ENCODE peak calls at places on chromosome 19, in five cellular contexts. F, I, N, J and G are unnamed samples.
A peak's percentile ranks its signal among the peaks of the same experiment; 100 is the strongest.

GRCh38 chr19:33804021-33804799 is 7.5 kb downstream of the KCTD15 start:
- DNase-seq in N (peak; percentile 94), J (no peak), I (no peak), F (no peak), G (no peak)

GRCh38 chr19:34366670-34367423 is 1.9 kb downstream of the GPI start:
- DNase-seq in N (no peak), I (no peak), F (no peak), J (no peak), G (no peak)

GRCh38 chr19:18167975-18168645 is 5.5 kb upstream of the IFI30 start:
- DNase-seq in J (no peak), F (peak; percentile 67), I (no peak), N (peak; percentile 61), G (peak; percentile 89)

GRCh38 chr19:54094601-54095000 is 6.0 kb downstream of the OSCAR start:
- DNase-seq in F (no peak), I (no peak), J (no peak), N (no peak), G (no peak)

GRCh38 chr19:30525383-30525782 is 153.2 kb downstream of the ZNF536 start:
- DNase-seq in I (no peak), J (no peak), F (no peak), N (no peak), G (no peak)

GRCh38 chr19:45395524-45396388 is 9.1 kb downstream of the PPP1R13L start:
- DNase-seq in I (no peak), N (no peak), J (no peak), F (peak; percentile 66), G (no peak)

GRCh38 chr19:44346556-44346955 is 9.9 kb downstream of the ZNF112 start:
- DNase-seq in F (no peak), I (no peak), J (no peak), N (no peak), G (no peak)

GRCh38 chr19:56245062-56245740 is 27.3 kb upstream of the EDDM13 start:
- DNase-seq in J (no peak), F (no peak), I (no peak), N (no peak), G (no peak)

GRCh38 chr19:19445911-19446361 is 40.5 kb downstream of the GATAD2A start:
- DNase-seq in F (no peak), N (no peak), I (no peak), J (no peak), G (peak; percentile 59)

GRCh38 chr19:16376241-16376640 is 51.6 kb downstream of the KLF2 start:
- DNase-seq in F (no peak), I (no peak), N (no peak), J (no peak), G (peak; percentile 74)
- H3K4me1 ChIP-seq in F (no peaks in the 10 kb centered on the region), I (peaks cover 26% of the 10 kb centered on the region), N (peaks cover 24% of the 10 kb centered on the region), J (no peaks in the 10 kb centered on the region), G (peaks cover 46% of the 10 kb centered on the region)

DNA sequence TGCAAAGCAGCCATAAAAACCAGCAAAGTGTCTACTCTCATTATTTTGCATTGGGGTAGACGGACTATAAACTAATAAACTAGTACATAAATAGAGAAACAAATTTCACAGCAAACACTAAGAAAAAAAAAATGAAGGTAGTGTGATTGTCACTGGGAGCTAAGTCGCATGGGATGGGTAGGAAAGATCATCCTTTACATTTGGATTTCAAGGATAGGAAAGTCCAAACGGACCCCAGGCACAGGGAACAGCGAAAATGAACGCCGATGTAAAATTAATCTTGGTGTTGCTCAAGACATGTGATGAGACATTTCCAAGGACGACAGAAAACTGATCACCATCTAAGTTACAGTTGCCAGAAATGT is 690 bp upstream of the SGTA start:
- DNase-seq in I (no peak), N (no peak), F (no peak), J (no peak), G (no peak)
- H3K4me1 ChIP-seq in I (peaks cover 63% of the 10 kb centered on the region), N (peaks cover 52% of the 10 kb centered on the region), F (peaks cover 7% of the 10 kb centered on the region), J (peaks cover 42% of the 10 kb centered on the region), G (peaks cover 66% of the 10 kb centered on the region)

DNA sequence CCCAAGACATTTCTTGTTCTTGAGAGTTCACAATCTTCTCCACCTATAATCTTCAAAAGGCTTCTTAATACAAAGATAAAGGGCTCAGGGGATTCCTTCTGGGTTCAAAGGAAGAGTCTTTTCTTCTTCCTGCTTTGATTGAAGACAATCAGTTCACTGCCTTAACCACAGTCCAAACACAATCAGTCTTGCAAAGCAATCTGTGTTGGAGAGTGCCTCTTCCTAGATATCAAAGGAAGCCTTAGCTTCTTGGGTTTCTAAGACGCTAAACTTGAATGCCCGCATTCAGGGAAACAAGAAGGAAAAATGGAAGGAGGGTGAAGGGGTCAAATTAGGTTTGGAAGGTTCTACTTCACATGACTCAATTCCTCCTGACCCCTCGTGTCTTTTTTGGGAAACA is 27.2 kb downstream of the RANBP3 start:
- DNase-seq in F (peak; percentile 69), N (no peak), I (no peak), J (no peak), G (no peak)
- H3K4me1 ChIP-seq in F (peaks cover 81% of the 10 kb centered on the region), N (peaks cover 94% of the 10 kb centered on the region), I (peaks cover 68% of the 10 kb centered on the region), J (no peaks in the 10 kb centered on the region), G (peaks cover 100% of the 10 kb centered on the region)

GRCh38 chr19:16460454-16460853 is 11.3 kb downstream of the EPS15L1 start:
- DNase-seq in N (no peak), I (no peak), F (no peak), J (no peak), G (no peak)
- H3K4me1 ChIP-seq in N (peaks cover 51% of the 10 kb centered on the region), I (peaks cover 54% of the 10 kb centered on the region), F (peaks cover 13% of the 10 kb centered on the region), J (peaks cover 43% of the 10 kb centered on the region), G (peaks cover 27% of the 10 kb centered on the region)

GRCh38 chr19:10353793-10354391 is 14.5 kb upstream of the ICAM3 start:
- DNase-seq in J (peak; percentile 32), I (no peak), F (peak; percentile 95), N (peak; percentile 14), G (no peak)

GRCh38 chr19:10356431-10356830 is 17.0 kb upstream of the ICAM3 start:
- DNase-seq in I (no peak), N (no peak), F (no peak), J (no peak), G (no peak)

DNA sequence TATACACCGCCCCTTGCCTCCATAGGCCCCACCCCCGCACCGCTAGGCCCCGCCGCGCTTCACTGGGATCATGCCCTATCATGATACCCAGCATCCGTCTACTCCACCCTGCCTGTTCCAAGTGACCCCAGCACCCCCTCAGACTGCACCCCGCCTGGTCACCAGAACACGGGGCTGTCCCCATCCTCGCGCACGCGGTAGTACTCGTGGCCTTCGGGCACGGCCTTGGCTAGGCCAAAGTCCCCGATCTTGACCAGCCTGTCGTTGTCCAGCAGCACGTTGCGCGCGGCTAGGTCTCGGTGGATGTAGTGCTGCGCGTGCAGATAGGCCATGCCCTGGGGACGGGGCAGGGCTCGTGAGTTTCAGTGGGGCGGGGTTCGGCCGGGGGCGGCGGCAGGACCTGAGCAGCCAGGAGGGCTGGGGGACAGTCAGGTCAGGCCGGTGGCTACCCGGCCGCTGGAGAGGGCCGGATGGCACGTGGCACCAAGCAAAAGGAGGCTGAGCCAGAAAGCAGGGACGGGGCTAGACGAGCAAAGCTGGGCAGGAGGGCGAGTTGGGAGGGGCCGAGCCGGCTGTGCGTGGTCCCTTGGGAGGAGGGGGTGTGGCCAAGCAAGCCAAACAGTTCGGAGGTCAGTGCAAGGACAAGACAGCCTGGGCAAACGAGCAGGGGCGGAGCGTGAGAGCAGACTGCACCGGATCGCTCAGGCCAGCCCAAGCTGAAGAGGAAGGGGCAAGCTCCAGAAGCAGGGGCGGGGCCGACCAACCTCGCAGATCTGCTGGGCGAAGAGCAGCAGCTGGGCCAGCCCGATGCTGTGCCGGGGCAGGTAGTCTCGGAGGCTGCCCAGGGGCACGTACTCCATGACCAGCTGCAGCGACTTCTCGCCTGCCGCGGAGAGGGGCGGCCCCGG is 13.6 kb upstream of the ICAM3 start:
- DNase-seq in I (no peak), J (no peak), N (no peak), F (peak; percentile 95), G (no peak)
- H3K4me1 ChIP-seq in I (peaks cover 3% of the 10 kb centered on the region), J (no peaks in the 10 kb centered on the region), N (no peaks in the 10 kb centered on the region), F (peaks cover 10% of the 10 kb centered on the region), G (no peaks in the 10 kb centered on the region)

GRCh38 chr19:10418281-10419199 is 1.8 kb upstream of the PDE4A start:
- DNase-seq in F (peak; percentile 68), N (no peak), J (no peak), I (no peak), G (no peak)
- H3K4me1 ChIP-seq in F (peaks cover 13% of the 10 kb centered on the region), N (peaks cover 42% of the 10 kb centered on the region), J (peaks cover 65% of the 10 kb centered on the region), I (peaks cover 57% of the 10 kb centered on the region), G (peaks cover 60% of the 10 kb centered on the region)

GRCh38 chr19:10420444-10421239 is at the start of gene PDE4A:
- DNase-seq in N (no peak), F (peak; percentile 70), J (no peak), I (no peak), G (peak; percentile 89)

GRCh38 chr19:10417598-10418280 is 2.6 kb upstream of the PDE4A start:
- DNase-seq in F (peak; percentile 78), N (no peak), I (no peak), J (no peak), G (no peak)

GRCh38 chr19:10421240-10421948 is 1.1 kb downstream of the PDE4A start:
- DNase-seq in F (no peak), N (no peak), J (no peak), I (no peak), G (no peak)

GRCh38 chr19:10419646-10420443 is 493 bp upstream of the PDE4A start:
- DNase-seq in J (peak; percentile 84), N (no peak), I (no peak), F (peak; percentile 95), G (no peak)

GRCh38 chr19:10419200-10419645 is 1.1 kb upstream of the PDE4A start:
- DNase-seq in N (no peak), J (no peak), F (peak; percentile 62), I (no peak), G (no peak)
- H3K4me1 ChIP-seq in N (peaks cover 49% of the 10 kb centered on the region), J (peaks cover 72% of the 10 kb centered on the region), F (peaks cover 13% of the 10 kb centered on the region), I (peaks cover 63% of the 10 kb centered on the region), G (peaks cover 38% of the 10 kb centered on the region)

GRCh38 chr19:13014921-13015280 is 19.6 kb downstream of the NFIX start:
- DNase-seq in F (no peak), I (no peak), N (no peak), J (no peak), G (no peak)

GRCh38 chr19:13012690-13013608 is 17.7 kb downstream of the NFIX start:
- DNase-seq in F (peak; percentile 48), I (no peak), N (peak; percentile 74), J (no peak), G (no peak)

GRCh38 chr19:13012390-13012689 is 17.1 kb downstream of the NFIX start:
- DNase-seq in J (no peak), N (no peak), F (no peak), I (no peak), G (no peak)

GRCh38 chr19:13014101-13014920 is 19.0 kb downstream of the NFIX start:
- DNase-seq in I (no peak), F (peak; percentile 82), J (no peak), N (no peak), G (no peak)

DNA sequence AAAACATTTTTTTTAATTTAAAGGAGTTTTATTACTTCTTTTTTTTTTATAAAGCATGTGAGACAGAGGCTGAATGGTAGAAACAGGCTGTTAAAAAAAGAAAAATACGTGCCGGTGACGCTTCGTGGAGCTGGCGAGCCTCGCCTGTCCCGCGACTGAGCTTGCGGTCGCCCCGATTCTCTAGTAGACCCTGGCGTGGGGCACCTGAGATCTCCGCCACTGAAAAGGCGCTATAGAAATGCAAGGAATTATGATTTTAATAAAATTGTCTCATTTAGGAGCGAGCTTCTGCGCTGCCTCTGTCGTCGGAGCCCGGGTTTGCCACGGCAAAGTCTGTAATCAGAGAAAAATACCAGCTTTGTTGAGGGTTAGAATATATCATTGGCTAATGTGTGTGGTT is 18.4 kb downstream of the NFIX start:
- DNase-seq in I (no peak), F (no peak), N (no peak), J (no peak), G (no peak)
- H3K4me1 ChIP-seq in I (peaks cover 95% of the 10 kb centered on the region), F (peaks cover 13% of the 10 kb centered on the region), N (peaks cover 91% of the 10 kb centered on the region), J (peaks cover 23% of the 10 kb centered on the region), G (peaks cover 87% of the 10 kb centered on the region)

GRCh38 chr19:49932731-49933131 is 3.4 kb upstream of the NUP62 start:
- DNase-seq in F (no peak), N (no peak), I (no peak), J (no peak), G (peak; percentile 87)
- H3K4me1 ChIP-seq in F (peaks cover 4% of the 10 kb centered on the region), N (peaks cover 18% of the 10 kb centered on the region), I (peaks cover 24% of the 10 kb centered on the region), J (peaks cover 25% of the 10 kb centered on the region), G (peaks cover 48% of the 10 kb centered on the region)